ENCODE peak calls at places on chromosomes 7 and 10, in four cellular contexts. H, S, M and Q are unnamed samples.
A peak's percentile ranks its signal among the peaks of the same experiment; 100 is the strongest.

GRCh38 chr10:50592961-50593418 is 30.8 kb downstream of the SGMS1 start:
- DNase-seq in M (no peak), S (no peak), H (no peak), Q (no peak)

GRCh38 chr7:83701744-83702143 is 52.8 kb upstream of the SEMA3E start:
- DNase-seq in M (no peak), H (no peak), S (no peak), Q (no peak)

GRCh38 chr10:71582019-71582418 is 137.6 kb downstream of the C10orf105 start:
- DNase-seq in H (no peak), S (no peak), M (no peak), Q (no peak)

GRCh38 chr10:110010076-110011069 is 2.6 kb downstream of the ADD3 start:
- DNase-seq in H (no peak), M (peak; percentile 27), S (no peak), Q (peak; percentile 55)

GRCh38 chr7:16604054-16604453 is 41.5 kb downstream of the ANKMY2 start:
- DNase-seq in H (no peak), S (no peak), M (peak; percentile 10), Q (no peak)

GRCh38 chr10:12902135-12902572 is 99.4 kb downstream of the CCDC3 start:
- DNase-seq in M (peak; percentile 50), H (peak; percentile 64), S (peak; percentile 84), Q (peak; percentile 4)

GRCh38 chr7:99624487-99624886 is 7.7 kb downstream of the ZSCAN25 start:
- DNase-seq in S (no peak), H (no peak), M (no peak), Q (no peak)

GRCh38 chr10:115657161-115657850 is 564.1 kb downstream of the ATRNL1 start:
- DNase-seq in H (no peak), M (no peak), S (no peak), Q (no peak)

GRCh38 chr10:74153123-74153522 is 2.1 kb downstream of the ADK start:
- DNase-seq in H (no peak), M (peak; percentile 58), S (no peak), Q (no peak)

GRCh38 chr10:129941199-129942018 is 22.7 kb downstream of the EBF3 start:
- DNase-seq in M (no peak), S (no peak), H (no peak), Q (no peak)

GRCh38 chr7:147771344-147771743 is 819.2 kb upstream of the C7orf33 start:
- DNase-seq in H (no peak), M (no peak), S (no peak), Q (no peak)

GRCh38 chr10:71209324-71210030 is 2.9 kb upstream of the UNC5B start:
- DNase-seq in H (no peak), S (no peak), M (no peak), Q (no peak)

GRCh38 chr10:23343591-23344225 is 889 bp downstream of the C10orf67 start:
- DNase-seq in H (peak; percentile 73), M (no peak), S (peak; percentile 89), Q (no peak)

GRCh38 chr10:23342213-23342884 is 2.2 kb downstream of the C10orf67 start:
- DNase-seq in H (no peak), M (no peak), S (no peak), Q (no peak)

GRCh38 chr10:23341004-23341403 is 3.6 kb downstream of the C10orf67 start:
- DNase-seq in M (no peak), S (no peak), H (no peak), Q (no peak)

GRCh38 chr10:23345861-23346260 is 1.3 kb upstream of the C10orf67 start:
- DNase-seq in M (peak; percentile 94), H (no peak), S (no peak), Q (no peak)

GRCh38 chr10:23344251-23344841 is at the start of gene C10orf67:
- DNase-seq in M (no peak), S (peak; percentile 70), H (peak; percentile 53), Q (no peak)
- TF ChIP-seq SUZ12 in M (no peak), S (no peak), H (no peak), Q (no peak)

GRCh38 chr7:137642031-137642430 is 204.7 kb downstream of the DGKI start:
- DNase-seq in H (no peak), S (no peak), M (no peak), Q (no peak)

GRCh38 chr7:137648166-137648565 is 198.6 kb downstream of the DGKI start:
- DNase-seq in H (no peak), S (no peak), M (no peak), Q (no peak)

DNA sequence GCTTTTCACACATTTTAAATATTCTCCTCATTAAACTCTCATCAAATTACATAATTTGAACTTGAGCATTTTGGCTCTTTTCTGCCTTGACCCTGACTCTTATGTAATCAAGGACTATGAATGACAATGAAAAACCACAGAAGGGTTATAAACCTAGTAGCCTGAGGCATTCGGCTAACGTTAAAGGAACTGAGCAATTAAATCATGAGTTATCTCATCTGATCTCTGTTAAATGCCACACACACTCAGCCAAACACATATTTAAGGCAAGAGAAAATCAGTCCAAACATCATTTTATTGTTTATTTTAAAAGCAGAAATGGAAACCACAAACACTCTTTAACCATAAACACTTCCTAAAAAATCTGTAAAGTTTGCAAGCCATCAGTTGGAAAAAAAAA is 204.3 kb downstream of the DGKI start:
- DNase-seq in M (no peak), H (no peak), S (no peak), Q (no peak)
- TF ChIP-seq SUZ12 in M (no peak), H (no peak), S (no peak), Q (no peak)

DNA sequence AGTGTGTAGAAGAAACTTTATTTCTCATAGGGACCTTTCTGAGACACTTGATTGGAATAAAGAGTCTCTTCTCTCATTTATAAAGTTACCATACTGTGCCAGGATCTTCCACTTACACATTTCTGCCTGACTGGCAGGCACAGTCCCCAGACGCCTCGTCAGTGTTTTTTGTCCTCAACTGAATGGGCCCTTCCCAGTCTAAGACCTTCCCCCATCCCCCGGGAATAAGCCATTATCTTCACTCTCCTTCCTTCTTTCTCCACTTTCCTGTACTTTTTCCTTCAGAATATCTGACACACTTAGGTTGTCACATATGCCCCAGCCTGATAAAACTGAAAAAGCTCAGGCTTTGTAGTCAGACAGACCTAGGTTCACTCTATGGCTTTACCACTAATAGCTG is 35.3 kb upstream of the KCNIP2 start:
- DNase-seq in H (no peak), M (no peak), S (no peak), Q (no peak)
- TF ChIP-seq SUZ12 in H (no peak), M (no peak), S (no peak), Q (no peak)

GRCh38 chr7:31123726-31124125 is 71.6 kb downstream of the ADCYAP1R1 start:
- DNase-seq in M (no peak), H (no peak), S (no peak), Q (no peak)

GRCh38 chr7:31125171-31125570 is 73.1 kb downstream of the ADCYAP1R1 start:
- DNase-seq in M (no peak), H (no peak), S (peak; percentile 32), Q (no peak)

GRCh38 chr7:31126976-31127375 is 74.9 kb downstream of the ADCYAP1R1 start:
- DNase-seq in H (peak; percentile 21), M (no peak), S (no peak), Q (no peak)

GRCh38 chr7:31133497-31133896 is 81.4 kb downstream of the ADCYAP1R1 start:
- DNase-seq in H (no peak), S (no peak), M (no peak), Q (no peak)

DNA sequence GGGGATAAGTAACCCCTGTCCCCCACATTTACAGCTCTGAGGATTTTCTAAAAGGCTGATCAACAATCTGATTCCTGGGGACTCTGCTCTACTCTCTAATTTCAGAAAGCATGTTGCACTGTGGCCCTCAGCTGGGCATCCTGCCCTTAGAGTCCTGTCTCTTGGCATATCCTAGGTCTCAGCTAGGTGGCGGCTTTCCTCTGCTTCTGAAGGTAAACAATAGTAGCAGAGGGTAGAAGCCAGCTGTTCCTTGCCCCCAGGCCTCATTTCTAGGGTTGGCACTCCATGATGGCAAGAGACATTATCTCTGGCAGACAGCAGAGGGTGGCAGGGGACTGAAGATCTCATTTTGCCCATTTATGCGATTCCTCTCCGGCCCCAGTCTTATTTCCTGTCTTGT is 77.0 kb downstream of the ADCYAP1R1 start:
- DNase-seq in M (no peak), H (no peak), S (peak; percentile 48), Q (no peak)
- TF ChIP-seq SUZ12 in M (no peak), H (no peak), S (no peak), Q (no peak)

DNA sequence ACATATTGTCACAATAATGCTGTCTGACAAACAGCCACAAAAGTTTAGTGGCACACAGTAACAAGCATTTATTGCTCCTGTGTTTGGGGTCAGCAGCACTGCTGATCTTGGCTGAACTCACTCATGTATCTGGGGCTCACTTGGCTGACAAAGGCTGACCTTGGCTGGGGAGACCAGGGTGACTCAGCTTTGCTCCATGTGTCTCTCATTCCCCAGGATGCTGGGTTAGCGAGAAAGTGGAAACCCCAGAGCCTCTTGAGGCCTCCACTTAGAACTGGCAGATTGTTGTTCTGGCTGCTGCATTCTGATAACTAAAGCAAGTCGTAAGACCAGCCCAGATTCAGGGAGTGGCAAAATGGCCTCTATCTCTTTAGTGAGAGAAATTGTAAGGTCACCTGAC is 217.2 kb upstream of the HABP2 start:
- DNase-seq in M (no peak), S (no peak), H (no peak), Q (no peak)
- TF ChIP-seq SUZ12 in M (no peak), S (no peak), H (no peak), Q (no peak)

DNA sequence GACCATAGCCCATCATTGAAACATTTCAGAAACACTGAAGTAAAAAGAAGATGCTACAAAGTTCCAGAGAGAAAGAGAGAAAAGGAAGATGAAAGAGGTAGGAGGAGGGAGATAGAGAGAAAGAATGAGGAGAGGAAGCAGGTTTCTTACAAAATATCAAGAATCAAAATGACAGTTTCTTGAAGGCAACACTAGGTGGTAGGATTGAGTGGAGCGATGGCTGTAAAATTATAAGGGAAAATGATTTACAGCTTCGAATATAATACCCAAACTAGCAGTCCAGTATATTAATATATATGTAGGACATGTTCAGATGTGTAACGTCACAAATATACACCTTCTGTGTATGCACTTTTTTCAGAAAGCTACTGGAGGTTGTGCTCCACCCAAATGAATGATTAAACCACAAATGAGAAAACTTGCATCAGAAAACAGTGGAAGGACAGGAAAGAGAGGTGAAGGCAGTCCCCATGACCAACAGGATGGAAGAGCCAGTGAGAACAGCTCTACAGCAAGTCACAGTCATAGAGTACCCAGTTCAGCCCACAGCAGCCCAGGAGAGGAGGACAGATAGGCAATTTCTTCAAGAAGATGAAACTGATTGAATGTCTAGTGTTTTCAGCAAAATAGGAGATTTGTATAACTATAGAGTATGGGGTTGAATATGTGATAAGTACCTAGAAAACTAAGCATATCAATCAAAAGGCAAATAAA is 151.5 kb upstream of the TARP start:
- DNase-seq in M (no peak), H (no peak), S (no peak), Q (no peak)
- TF ChIP-seq SUZ12 in M (no peak), H (no peak), S (no peak), Q (no peak)